ENCODE peak calls at places on chromosomes 4 and X, in five cellular contexts. J, A, Z, Q and U are unnamed samples.

GRCh38 chrX:24146283-24146865 is 3.2 kb upstream of the ZFX start:
- DNase-seq in Q (no peak), A (no peak), Z (no peak), J (no peak), U (peak)

GRCh38 chrX:39953879-39954278 is 143.9 kb downstream of the BCOR start:
- DNase-seq in Q (no peak), A (peak), J (no peak), Z (no peak), U (no peak)

GRCh38 chr4:16226816-16227461 is 668 bp upstream of the TAPT1 start:
- DNase-seq in Z (no peak), J (peak), A (peak), Q (peak), U (peak)

GRCh38 chrX:103825881-103826280 is 6.2 kb downstream of the RAB9B start:
- DNase-seq in Z (no peak), Q (no peak), A (no peak), J (no peak), U (no peak)

GRCh38 chr4:6916587-6917444 is 7.2 kb downstream of the TBC1D14 start:
- DNase-seq in J (peak), Q (no peak), Z (no peak), A (no peak), U (peak)

GRCh38 chr4:48025005-48025404 is 8.4 kb downstream of the NIPAL1 start:
- DNase-seq in Q (no peak), J (no peak), A (peak), Z (no peak), U (no peak)

GRCh38 chr4:144820706-144821105 is 174.8 kb downstream of the HHIP start:
- DNase-seq in Q (no peak), A (peak), J (no peak), Z (peak), U (peak)

GRCh38 chr4:144296941-144297340 is 156.4 kb upstream of the GYPA start:
- DNase-seq in J (no peak), Z (no peak), A (no peak), Q (no peak), U (no peak)

GRCh38 chrX:55702611-55703010 is 14.9 kb upstream of the RRAGB start:
- DNase-seq in Q (no peak), Z (no peak), J (no peak), A (no peak), U (no peak)

GRCh38 chrX:13768939-13769338 is 34.4 kb downstream of the OFD1 start:
- DNase-seq in Z (no peak), J (no peak), Q (no peak), A (no peak), U (no peak)

GRCh38 chrX:18875256-18875878 is 108.5 kb downstream of the PHKA2 start:
- DNase-seq in Z (no peak), J (no peak), Q (no peak), A (no peak), U (no peak)

GRCh38 chr4:38591617-38592337 is 72.2 kb upstream of the KLF3 start:
- DNase-seq in Z (no peak), Q (no peak), J (no peak), A (peak), U (no peak)

GRCh38 chr4:102734591-102735385 is 26.0 kb downstream of the MANBA start:
- DNase-seq in Z (peak), Q (peak), A (no peak), J (peak), U (peak)

GRCh38 chrX:1453951-1454785 is 1.5 kb upstream of the ASMTL start:
- DNase-seq in J (peak), Q (peak), Z (peak), A (peak), U (peak)

GRCh38 chr4:155941085-155941484 is 12.6 kb downstream of the CTSO start:
- DNase-seq in Q (no peak), Z (no peak), J (no peak), A (no peak), U (no peak)

GRCh38 chr4:73576366-73576765 is 43.9 kb downstream of the RASSF6 start:
- DNase-seq in A (peak), Z (peak), J (no peak), Q (no peak), U (peak)

GRCh38 chrX:74383611-74384010 is 37.7 kb upstream of the SLC16A2 start:
- DNase-seq in Z (peak), Q (peak), J (peak), A (peak), U (peak)

GRCh38 chr4:129218355-129218754 is 122.4 kb downstream of the C4orf33 start:
- DNase-seq in Z (no peak), A (peak), Q (no peak), J (no peak), U (no peak)

GRCh38 chr4:41991916-41992767 is 1.8 kb downstream of the SLC30A9 start:
- DNase-seq in A (no peak), J (no peak), Q (no peak), Z (peak), U (no peak)

GRCh38 chr4:174629265-174629664 is 107.0 kb upstream of the HPGD start:
- DNase-seq in Z (peak), Q (no peak), A (no peak), J (no peak), U (no peak)

GRCh38 chrX:13064599-13065143 is 20.3 kb upstream of the FAM9C start:
- DNase-seq in Q (no peak), A (peak), Z (peak), J (no peak), U (peak)

GRCh38 chr4:27828843-27829242 is 968.2 kb downstream of the STIM2 start:
- DNase-seq in Q (no peak), J (no peak), Z (no peak), A (no peak), U (no peak)

GRCh38 chr4:169201144-169202124 is 69.3 kb downstream of the SH3RF1 start:
- DNase-seq in A (peak), Q (no peak), J (no peak), Z (no peak), U (peak)

GRCh38 chrX:139766545-139766983 is 58.6 kb upstream of the MCF2 start:
- DNase-seq in Z (no peak), J (peak), Q (no peak), A (no peak), U (no peak)

GRCh38 chr4:100348472-100348871 is 158.2 kb upstream of the DDIT4L start:
- DNase-seq in Q (no peak), J (peak), A (peak), Z (peak), U (peak)

GRCh38 chr4:127533028-127533700 is 99.6 kb upstream of the INTU start:
- DNase-seq in J (no peak), Q (no peak), Z (peak), A (peak), U (no peak)

GRCh38 chrX:133364201-133364600 is 51.1 kb downstream of the GPC4 start:
- DNase-seq in Q (no peak), J (no peak), Z (no peak), A (peak), U (peak)

GRCh38 chrX:125132274-125132673 is 187.4 kb upstream of the TEX13C start:
- DNase-seq in A (no peak), Z (no peak), Q (peak), J (peak), U (no peak)

GRCh38 chrX:31057291-31057690 is 14.6 kb downstream of the FTHL17 start:
- DNase-seq in Q (no peak), J (no peak), Z (no peak), A (no peak), U (no peak)

GRCh38 chrX:44246826-44247225 is 96.6 kb downstream of the EFHC2 start:
- DNase-seq in Q (no peak), J (no peak), Z (no peak), A (no peak), U (no peak)

GRCh38 chr4:95087657-95088455 is 330.1 kb downstream of the BMPR1B start:
- DNase-seq in Q (no peak), A (peak), J (no peak), Z (no peak), U (no peak)

GRCh38 chr4:15003441-15003890 is 1.2 kb downstream of the CPEB2 start:
- DNase-seq in Q (peak), Z (peak), A (peak), J (peak), U (peak)

GRCh38 chrX:72545990-72546389 is 26.7 kb downstream of the HDAC8 start:
- DNase-seq in A (peak), Z (no peak), Q (no peak), J (no peak), U (no peak)

GRCh38 chr4:125951275-125951887 is 636.6 kb downstream of the FAT4 start:
- DNase-seq in Q (no peak), A (peak), Z (peak), J (no peak), U (peak)

GRCh38 chr4:112099701-112100289 is 45.5 kb upstream of the FAM241A start:
- DNase-seq in J (no peak), Q (peak), Z (peak), A (peak), U (peak)

GRCh38 chr4:3675251-3676115 is 90.7 kb upstream of the ADRA2C start:
- DNase-seq in Q (no peak), J (no peak), A (no peak), Z (no peak), U (no peak)
- TF ChIP-seq CTCF in Q (no peak), J (no peak), A (no peak), Z (no peak), U (no peak)

DNA sequence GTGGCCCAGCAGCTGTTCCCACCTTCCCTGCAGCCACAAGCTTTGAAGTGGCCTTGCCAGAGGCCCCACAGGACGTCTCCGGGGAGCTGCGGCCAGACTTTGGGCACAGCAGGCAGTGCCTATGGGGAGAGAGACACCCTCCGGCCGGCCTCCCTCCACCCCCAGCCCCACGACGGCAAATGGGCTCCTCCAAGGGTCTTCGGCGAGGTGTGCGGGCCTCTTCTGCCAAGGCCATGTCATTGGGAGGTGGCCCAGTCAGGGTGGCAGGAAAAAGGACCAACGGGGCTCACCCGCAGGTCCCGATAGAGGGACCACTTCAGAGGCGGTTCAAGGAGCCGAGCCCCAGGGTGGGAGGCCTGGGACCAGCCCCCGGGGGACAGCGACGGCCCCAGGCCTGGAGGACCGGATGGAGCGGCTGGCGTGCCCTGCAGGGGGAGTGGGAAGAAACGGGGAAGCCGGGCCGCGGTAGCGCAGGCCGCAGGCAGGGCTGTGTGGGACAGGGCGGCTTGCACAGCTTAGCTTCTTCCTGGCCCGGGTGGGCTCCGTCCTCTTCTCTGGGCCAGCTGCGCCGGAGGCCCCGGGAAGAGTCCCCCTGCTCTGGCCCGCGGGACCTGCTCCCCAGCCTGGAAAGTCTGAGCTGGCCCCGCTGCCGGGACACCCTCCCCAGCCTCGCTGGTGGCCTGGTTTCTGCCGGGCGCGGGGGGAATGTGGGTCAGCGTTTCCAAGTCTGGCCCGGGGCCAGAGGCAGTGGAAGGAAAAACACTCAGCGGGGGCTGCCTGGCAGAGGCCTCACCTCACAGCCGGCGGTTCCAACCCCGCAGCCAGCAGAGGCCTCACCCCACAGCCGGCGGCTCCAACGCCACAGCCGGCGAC is 21.9 kb upstream of the SPON2 start:
- DNase-seq in Z (no peak), Q (no peak), A (no peak), J (no peak), U (peak)
- TF ChIP-seq CTCF in Z (no peak), Q (no peak), A (peak), J (no peak), U (peak)

DNA sequence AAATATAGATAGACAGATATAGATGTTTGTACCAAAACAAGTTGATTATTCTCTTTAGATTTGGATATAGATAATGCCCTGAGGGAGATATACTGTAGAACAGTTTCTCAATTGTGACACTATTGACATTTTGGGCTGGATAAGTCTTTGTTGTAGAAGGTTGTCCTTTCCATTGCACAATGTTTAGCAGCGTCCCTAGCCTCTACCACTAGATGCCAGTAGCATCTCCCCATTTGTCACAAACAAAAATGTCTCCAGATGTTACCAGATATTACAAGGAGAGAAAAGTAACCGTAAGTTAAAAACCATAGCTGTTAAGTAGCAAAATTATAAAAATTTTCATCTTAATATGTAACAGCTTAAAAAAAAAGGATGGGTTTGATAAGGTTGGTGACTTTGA is 2595.3 kb downstream of the ARAP2 start:
- DNase-seq in J (no peak), A (peak), Z (peak), Q (no peak), U (peak)
- TF ChIP-seq CTCF in J (no peak), A (peak), Z (peak), Q (no peak), U (peak)

GRCh38 chr4:2009651-2010233 is 968 bp upstream of the NELFA start:
- DNase-seq in J (peak), A (peak), Z (peak), Q (peak), U (peak)
- TF ChIP-seq CTCF in J (no peak), A (peak), Z (no peak), Q (no peak), U (peak)

DNA sequence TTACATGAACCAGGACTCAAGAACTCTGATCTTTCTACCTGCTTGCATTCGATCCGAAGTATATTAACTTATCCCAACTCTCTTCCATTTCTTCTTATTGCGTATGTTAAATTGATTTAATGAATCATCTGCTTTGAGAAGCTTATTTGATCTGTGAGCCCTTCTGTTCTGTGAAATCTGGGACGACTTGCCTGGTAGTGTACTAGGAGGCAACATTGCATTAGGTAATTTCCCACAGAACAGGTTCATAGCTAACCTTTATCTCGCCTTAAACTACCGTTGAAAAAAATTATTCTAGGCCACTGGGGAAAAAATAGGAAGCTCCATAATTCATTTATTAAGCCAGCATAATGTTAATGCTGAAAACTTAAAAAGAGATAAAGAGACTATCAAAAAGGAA is 67.2 kb upstream of the MAB21L2 start:
- DNase-seq in J (no peak), A (no peak), Q (no peak), Z (no peak), U (no peak)
- TF ChIP-seq CTCF in J (no peak), A (no peak), Q (no peak), Z (no peak), U (no peak)

GRCh38 chr4:44670466-44671199 is 7.6 kb upstream of the GUF1 start:
- DNase-seq in J (no peak), Q (no peak), Z (no peak), A (no peak), U (no peak)

GRCh38 chr4:44663539-44664263 is 12.3 kb upstream of the YIPF7 start:
- DNase-seq in Z (no peak), A (no peak), Q (no peak), J (no peak), U (no peak)

GRCh38 chr4:44662623-44663006 is 11.2 kb upstream of the YIPF7 start:
- DNase-seq in A (no peak), Z (no peak), J (no peak), Q (no peak), U (no peak)

GRCh38 chr4:44671636-44672035 is 6.6 kb upstream of the GUF1 start:
- DNase-seq in Z (no peak), Q (no peak), A (no peak), J (no peak), U (no peak)

DNA sequence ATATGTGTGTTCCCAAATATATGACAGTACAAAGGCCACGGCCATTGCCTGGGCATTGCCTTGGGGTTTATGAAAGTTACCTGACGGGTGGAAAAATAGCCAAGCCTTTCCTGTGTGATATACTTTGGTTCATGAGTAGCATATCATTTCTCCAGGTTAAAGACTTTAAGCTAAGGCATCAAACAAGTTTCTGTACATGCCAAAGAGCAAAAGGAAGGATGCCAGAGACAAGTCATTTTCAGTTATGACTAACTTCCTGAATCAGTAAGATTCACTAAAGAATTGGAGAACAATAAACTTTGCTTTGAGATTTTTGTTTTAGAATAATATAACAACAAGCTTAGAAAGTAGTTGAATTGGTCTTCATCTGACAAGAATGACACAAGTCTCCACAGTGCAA is 9.7 kb upstream of the GUF1 start:
- DNase-seq in Z (no peak), A (no peak), J (no peak), Q (no peak), U (no peak)
- TF ChIP-seq CTCF in Z (no peak), A (no peak), J (no peak), Q (no peak), U (no peak)